ENCODE peak calls at places on chromosome 2, in nine cellular contexts. One of them, this sample, is unnamed.

GRCh38 chr2:135637456-135638087 is 104.1 kb upstream of the UBXN4 start:
- DNase-seq in K562: no peak
- DNase-seq in breast epithelium: no peak
- DNase-seq in left ventricle myocardium inferior: no peak
- DNase-seq in HepG2: no peak
- DNase-seq in kidney: no peak
- DNase-seq in Peyer's patch: no peak
- DNase-seq in cardiac muscle cell: no peak
- DNase-seq in psoas muscle: no peak
- DNase-seq in this sample: no peak

GRCh38 chr2:96631804-96632435 is 6.2 kb downstream of the KANSL3 start:
- DNase-seq in kidney: no peak
- DNase-seq in HepG2: peak; percentile 16
- DNase-seq in left ventricle myocardium inferior: no peak
- DNase-seq in cardiac muscle cell: no peak
- DNase-seq in psoas muscle: no peak
- DNase-seq in Peyer's patch: no peak
- DNase-seq in K562: no peak
- DNase-seq in breast epithelium: no peak
- DNase-seq in this sample: no peak

GRCh38 chr2:147451902-147452515 is 392.8 kb upstream of the ACVR2A start:
- DNase-seq in HepG2: no peak
- DNase-seq in kidney: no peak
- DNase-seq in left ventricle myocardium inferior: no peak
- DNase-seq in K562: no peak
- DNase-seq in psoas muscle: no peak
- DNase-seq in Peyer's patch: no peak
- DNase-seq in cardiac muscle cell: no peak
- DNase-seq in breast epithelium: no peak
- DNase-seq in this sample: no peak

GRCh38 chr2:226636586-226636985 is 163.0 kb downstream of the IRS1 start:
- DNase-seq in kidney: no peak
- DNase-seq in K562: no peak
- DNase-seq in cardiac muscle cell: no peak
- DNase-seq in left ventricle myocardium inferior: no peak
- DNase-seq in psoas muscle: no peak
- DNase-seq in Peyer's patch: no peak
- DNase-seq in HepG2: no peak
- DNase-seq in breast epithelium: no peak
- DNase-seq in this sample: no peak

GRCh38 chr2:23497063-23497462 is 112.1 kb downstream of the KLHL29 start:
- DNase-seq in kidney: no peak
- DNase-seq in cardiac muscle cell: peak; percentile 72
- DNase-seq in left ventricle myocardium inferior: no peak
- DNase-seq in HepG2: no peak
- DNase-seq in Peyer's patch: no peak
- DNase-seq in breast epithelium: peak; percentile 45
- DNase-seq in psoas muscle: no peak
- DNase-seq in K562: no peak
- DNase-seq in this sample: no peak

GRCh38 chr2:124877065-124877671 is 852.1 kb downstream of the CNTNAP5 start:
- DNase-seq in HepG2: no peak
- DNase-seq in cardiac muscle cell: peak; percentile 75
- DNase-seq in kidney: no peak
- DNase-seq in Peyer's patch: no peak
- DNase-seq in left ventricle myocardium inferior: no peak
- DNase-seq in psoas muscle: no peak
- DNase-seq in K562: no peak
- DNase-seq in breast epithelium: no peak
- DNase-seq in this sample: no peak

GRCh38 chr2:6067806-6068205 is 375.6 kb downstream of the SOX11 start:
- DNase-seq in HepG2: no peak
- DNase-seq in K562: no peak
- DNase-seq in kidney: no peak
- DNase-seq in Peyer's patch: no peak
- DNase-seq in left ventricle myocardium inferior: no peak
- DNase-seq in cardiac muscle cell: no peak
- DNase-seq in psoas muscle: no peak
- DNase-seq in breast epithelium: no peak
- DNase-seq in this sample: no peak

GRCh38 chr2:85888745-85889647 is at the start of gene ST3GAL5:
- DNase-seq in Peyer's patch: peak; percentile 96
- DNase-seq in left ventricle myocardium inferior: peak; percentile 94
- DNase-seq in breast epithelium: peak; percentile 73
- DNase-seq in HepG2: peak; percentile 73
- DNase-seq in cardiac muscle cell: peak; percentile 90
- DNase-seq in kidney: peak; percentile 97
- DNase-seq in K562: peak; percentile 91
- DNase-seq in psoas muscle: peak; percentile 92
- DNase-seq in this sample: peak; percentile 95

GRCh38 chr2:165601065-165601830 is 131.8 kb downstream of the CSRNP3 start:
- DNase-seq in left ventricle myocardium inferior: no peak
- DNase-seq in HepG2: no peak
- DNase-seq in K562: no peak
- DNase-seq in breast epithelium: no peak
- DNase-seq in kidney: no peak
- DNase-seq in psoas muscle: no peak
- DNase-seq in Peyer's patch: no peak
- DNase-seq in cardiac muscle cell: no peak
- DNase-seq in this sample: no peak

GRCh38 chr2:109210431-109211200 is 81.6 kb downstream of the SH3RF3 start:
- DNase-seq in kidney: no peak
- DNase-seq in HepG2: no peak
- DNase-seq in left ventricle myocardium inferior: no peak
- DNase-seq in Peyer's patch: no peak
- DNase-seq in K562: no peak
- DNase-seq in psoas muscle: no peak
- DNase-seq in breast epithelium: no peak
- DNase-seq in cardiac muscle cell: no peak
- DNase-seq in this sample: no peak

GRCh38 chr2:237691200-237691907 is 64.0 kb downstream of the LRRFIP1 start:
- DNase-seq in psoas muscle: no peak
- DNase-seq in left ventricle myocardium inferior: no peak
- DNase-seq in cardiac muscle cell: no peak
- DNase-seq in Peyer's patch: no peak
- DNase-seq in breast epithelium: no peak
- DNase-seq in HepG2: no peak
- DNase-seq in K562: no peak
- DNase-seq in kidney: no peak
- DNase-seq in this sample: no peak

GRCh38 chr2:71466301-71467179 is 13.2 kb downstream of the DYSF start:
- DNase-seq in K562: no peak
- DNase-seq in HepG2: no peak
- DNase-seq in psoas muscle: peak; percentile 60
- DNase-seq in left ventricle myocardium inferior: peak; percentile 59
- DNase-seq in breast epithelium: no peak
- DNase-seq in cardiac muscle cell: peak; percentile 21
- DNase-seq in kidney: peak; percentile 82
- DNase-seq in Peyer's patch: no peak
- DNase-seq in this sample: no peak

GRCh38 chr2:12080360-12080759 is 333.9 kb downstream of the LPIN1 start:
- DNase-seq in K562: no peak
- DNase-seq in psoas muscle: no peak
- DNase-seq in kidney: no peak
- DNase-seq in HepG2: no peak
- DNase-seq in left ventricle myocardium inferior: no peak
- DNase-seq in cardiac muscle cell: no peak
- DNase-seq in Peyer's patch: no peak
- DNase-seq in breast epithelium: no peak
- DNase-seq in this sample: no peak

GRCh38 chr2:19883486-19883885 is 18.3 kb downstream of the TTC32 start:
- DNase-seq in psoas muscle: no peak
- DNase-seq in K562: no peak
- DNase-seq in HepG2: no peak
- DNase-seq in Peyer's patch: no peak
- DNase-seq in breast epithelium: no peak
- DNase-seq in left ventricle myocardium inferior: no peak
- DNase-seq in cardiac muscle cell: no peak
- DNase-seq in kidney: no peak
- DNase-seq in this sample: no peak

DNA sequence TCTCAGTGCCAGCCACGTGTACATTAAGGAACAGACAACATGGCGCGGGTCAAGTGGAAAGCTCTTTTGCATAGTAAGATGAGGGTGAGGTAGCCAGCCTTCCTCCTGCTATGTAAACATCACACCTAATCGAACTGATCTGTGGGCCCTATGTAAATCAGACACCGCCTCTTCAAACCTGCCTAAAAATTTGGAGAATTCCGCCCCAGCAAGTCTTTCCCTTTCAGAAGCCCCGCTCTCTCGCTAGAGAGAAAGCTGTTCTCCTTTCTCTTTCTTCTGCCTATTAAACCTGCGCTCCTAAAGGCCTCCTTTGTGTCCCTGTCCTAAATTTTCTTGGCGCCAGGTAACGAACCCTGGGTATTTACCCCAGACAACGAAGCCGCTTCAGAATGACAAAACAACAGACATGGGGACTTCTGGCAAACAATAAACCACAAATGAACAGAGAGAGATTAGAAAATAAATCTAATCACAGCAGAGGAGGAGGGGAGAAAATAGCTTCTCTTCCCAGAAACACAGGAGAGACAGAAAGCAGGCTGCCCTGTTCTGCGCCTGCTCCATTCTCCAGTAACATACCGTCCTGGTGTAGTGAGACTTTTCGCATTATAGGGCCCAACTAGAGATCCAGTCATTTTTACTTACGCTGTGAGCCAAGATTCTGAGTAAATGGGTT is 31.9 kb upstream of the CYP1B1 start:
- DNase-seq in cardiac muscle cell: no peak
- DNase-seq in left ventricle myocardium inferior: no peak
- DNase-seq in kidney: no peak
- DNase-seq in breast epithelium: no peak
- DNase-seq in psoas muscle: no peak
- DNase-seq in HepG2: no peak
- DNase-seq in Peyer's patch: no peak
- DNase-seq in K562: no peak
- DNase-seq in this sample: no peak
- H3K4me3 ChIP-seq in cardiac muscle cell: no peak overlapping the region
- H3K4me3 ChIP-seq in left ventricle myocardium inferior: no peak overlapping the region
- H3K4me3 ChIP-seq in kidney: no peak overlapping the region
- H3K4me3 ChIP-seq in breast epithelium: no peak overlapping the region
- H3K4me3 ChIP-seq in psoas muscle: no peak overlapping the region
- H3K4me3 ChIP-seq in HepG2: no peak overlapping the region
- H3K4me3 ChIP-seq in Peyer's patch: no peak overlapping the region
- H3K4me3 ChIP-seq in K562: no peak overlapping the region
- H3K4me3 ChIP-seq in this sample: no peak overlapping the region

DNA sequence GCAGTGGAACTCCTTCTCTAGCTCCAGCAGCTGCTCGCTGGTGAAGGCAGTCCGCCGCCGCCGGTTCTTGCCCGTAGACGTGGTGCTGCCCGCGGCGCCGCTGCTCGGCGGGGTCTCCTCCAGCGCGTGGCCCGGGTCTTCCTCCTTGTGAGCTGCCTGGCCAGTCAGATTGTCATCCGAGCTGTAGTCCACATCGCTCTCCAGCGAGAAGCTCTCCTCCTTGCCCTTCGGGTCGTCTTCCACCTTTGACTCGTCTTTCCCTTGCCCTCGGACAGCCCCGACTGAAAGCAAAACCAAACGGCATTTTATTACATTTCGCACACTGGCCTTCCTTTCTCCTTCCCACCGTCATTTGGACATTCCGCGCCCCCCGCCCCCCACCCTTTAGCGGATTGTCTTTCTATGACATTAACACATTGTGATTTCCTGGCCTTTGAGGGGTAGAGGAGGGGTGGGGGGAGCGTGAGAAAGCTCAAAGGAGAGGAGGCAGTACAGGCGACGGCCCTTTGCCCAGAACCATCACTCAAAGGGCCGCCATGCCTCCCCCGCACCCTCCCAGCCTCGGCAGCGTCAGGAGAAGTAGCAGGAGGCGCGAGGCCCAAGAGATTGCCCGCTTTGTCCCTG is 1.9 kb downstream of the GBX2 start:
- DNase-seq in psoas muscle: no peak
- DNase-seq in K562: no peak
- DNase-seq in cardiac muscle cell: no peak
- DNase-seq in left ventricle myocardium inferior: no peak
- DNase-seq in Peyer's patch: no peak
- DNase-seq in kidney: no peak
- DNase-seq in HepG2: no peak
- DNase-seq in breast epithelium: no peak
- DNase-seq in this sample: no peak
- H3K4me1 ChIP-seq in psoas muscle: peaks cover 24% of the 10 kb centered on the region
- H3K4me1 ChIP-seq in K562: no peaks in the 10 kb centered on the region
- H3K4me1 ChIP-seq in cardiac muscle cell: peaks cover 12% of the 10 kb centered on the region
- H3K4me1 ChIP-seq in left ventricle myocardium inferior: peaks cover 74% of the 10 kb centered on the region
- H3K4me1 ChIP-seq in Peyer's patch: peaks cover 59% of the 10 kb centered on the region
- H3K4me1 ChIP-seq in kidney: peaks cover 9% of the 10 kb centered on the region
- H3K4me1 ChIP-seq in HepG2: peaks cover 19% of the 10 kb centered on the region
- H3K4me1 ChIP-seq in breast epithelium: peaks cover 25% of the 10 kb centered on the region
- H3K4me1 ChIP-seq in this sample: no peaks in the 10 kb centered on the region

GRCh38 chr2:156437272-156437671 is 1.1 kb downstream of the GPD2 start:
- DNase-seq in HepG2: no peak
- DNase-seq in breast epithelium: no peak
- DNase-seq in left ventricle myocardium inferior: no peak
- DNase-seq in K562: peak; percentile 31
- DNase-seq in psoas muscle: peak; percentile 38
- DNase-seq in Peyer's patch: peak; percentile 63
- DNase-seq in kidney: no peak
- DNase-seq in cardiac muscle cell: peak; percentile 50
- DNase-seq in this sample: no peak
- H3K4me3 ChIP-seq in HepG2: no peak overlapping the region
- H3K4me3 ChIP-seq in breast epithelium: peak overlapping the region; percentile 68
- H3K4me3 ChIP-seq in left ventricle myocardium inferior: peak overlapping the region; percentile 86
- H3K4me3 ChIP-seq in K562: peak overlapping the region; percentile 49
- H3K4me3 ChIP-seq in psoas muscle: peak overlapping the region; percentile 86
- H3K4me3 ChIP-seq in Peyer's patch: no peak overlapping the region
- H3K4me3 ChIP-seq in kidney: peak overlapping the region; percentile 84
- H3K4me3 ChIP-seq in cardiac muscle cell: peak overlapping the region; percentile 44
- H3K4me3 ChIP-seq in this sample: peak overlapping the region; percentile 82

GRCh38 chr2:173160618-173161017 is 85.0 kb downstream of the MAP3K20 start:
- DNase-seq in HepG2: no peak
- DNase-seq in cardiac muscle cell: no peak
- DNase-seq in psoas muscle: no peak
- DNase-seq in K562: no peak
- DNase-seq in breast epithelium: no peak
- DNase-seq in kidney: no peak
- DNase-seq in Peyer's patch: no peak
- DNase-seq in left ventricle myocardium inferior: no peak
- DNase-seq in this sample: no peak

GRCh38 chr2:173157894-173158293 is 82.2 kb downstream of the MAP3K20 start:
- DNase-seq in cardiac muscle cell: no peak
- DNase-seq in K562: no peak
- DNase-seq in breast epithelium: no peak
- DNase-seq in HepG2: no peak
- DNase-seq in Peyer's patch: no peak
- DNase-seq in psoas muscle: no peak
- DNase-seq in left ventricle myocardium inferior: no peak
- DNase-seq in kidney: no peak
- DNase-seq in this sample: no peak

GRCh38 chr2:173161516-173161915 is 85.9 kb downstream of the MAP3K20 start:
- DNase-seq in HepG2: peak; percentile 15
- DNase-seq in left ventricle myocardium inferior: no peak
- DNase-seq in psoas muscle: no peak
- DNase-seq in Peyer's patch: peak; percentile 49
- DNase-seq in cardiac muscle cell: no peak
- DNase-seq in kidney: no peak
- DNase-seq in K562: no peak
- DNase-seq in breast epithelium: no peak
- DNase-seq in this sample: no peak

GRCh38 chr2:173159794-173160463 is 84.3 kb downstream of the MAP3K20 start:
- DNase-seq in left ventricle myocardium inferior: peak; percentile 80
- DNase-seq in kidney: peak; percentile 90
- DNase-seq in breast epithelium: peak; percentile 88
- DNase-seq in cardiac muscle cell: peak; percentile 99
- DNase-seq in psoas muscle: peak; percentile 90
- DNase-seq in Peyer's patch: peak; percentile 84
- DNase-seq in HepG2: peak; percentile 25
- DNase-seq in K562: peak; percentile 5
- DNase-seq in this sample: no peak

GRCh38 chr2:173161040-173161439 is 85.4 kb downstream of the MAP3K20 start:
- DNase-seq in cardiac muscle cell: no peak
- DNase-seq in psoas muscle: no peak
- DNase-seq in kidney: no peak
- DNase-seq in K562: no peak
- DNase-seq in breast epithelium: no peak
- DNase-seq in left ventricle myocardium inferior: no peak
- DNase-seq in HepG2: no peak
- DNase-seq in Peyer's patch: no peak
- DNase-seq in this sample: no peak
- H3K4me1 ChIP-seq in cardiac muscle cell: peaks cover 15% of the 10 kb centered on the region
- H3K4me1 ChIP-seq in psoas muscle: peaks cover 73% of the 10 kb centered on the region
- H3K4me1 ChIP-seq in kidney: no peaks in the 10 kb centered on the region
- H3K4me1 ChIP-seq in K562: no peaks in the 10 kb centered on the region
- H3K4me1 ChIP-seq in breast epithelium: no peaks in the 10 kb centered on the region
- H3K4me1 ChIP-seq in left ventricle myocardium inferior: peaks cover 67% of the 10 kb centered on the region
- H3K4me1 ChIP-seq in HepG2: peaks cover 13% of the 10 kb centered on the region
- H3K4me1 ChIP-seq in Peyer's patch: peaks cover 8% of the 10 kb centered on the region
- H3K4me1 ChIP-seq in this sample: no peaks in the 10 kb centered on the region